ENCODE peak calls at places on chromosomes 2 and 18, in eight cellular contexts. F is aorta; Y is CD8-positive, alpha-beta memory T cell; O is prostate gland; I is cardiac muscle cell; G is upper lobe of right lung; T is sigmoid colon; W is left lung. D is an unnamed sample. For H3K9me3 and H3K27me3, the result is how much of the 10 kb centered on the place peaks cover.

GRCh38 chr2:10781746-10782145 is 30.8 kb downstream of the PDIA6 start:
- DNase-seq in F (no peak), Y (no peak), O (no peak), I (no peak), G (no peak), T (no peak), W (no peak), D (no peak)

GRCh38 chr2:225471492-225471891 is 72.0 kb downstream of the NYAP2 start:
- DNase-seq in F (no peak), Y (no peak), O (no peak), I (no peak), G (no peak), T (no peak), W (no peak), D (no peak)

GRCh38 chr18:23752796-23753195 is 63.5 kb downstream of the LAMA3 start:
- DNase-seq in F (no peak), Y (no peak), O (no peak), I (peak), G (no peak), T (no peak), W (no peak), D (peak)

GRCh38 chr2:134181219-134181618 is 72.7 kb upstream of the MGAT5 start:
- DNase-seq in F (no peak), Y (peak), O (no peak), I (no peak), G (no peak), T (no peak), W (no peak), D (no peak)

GRCh38 chr2:185934232-185934631 is 195.6 kb downstream of the FSIP2 start:
- DNase-seq in F (no peak), Y (no peak), O (no peak), I (no peak), G (no peak), T (no peak), W (no peak), D (no peak)

GRCh38 chr2:229714080-229714735 is at the start of gene DNER:
- DNase-seq in F (no peak), Y (no peak), O (peak), I (no peak), G (no peak), T (no peak), W (no peak), D (peak)

GRCh38 chr2:215002500-215002899 is 135.9 kb downstream of the ABCA12 start:
- DNase-seq in F (no peak), Y (no peak), O (no peak), I (peak), G (no peak), T (no peak), W (no peak), D (peak)

GRCh38 chr2:57180042-57180567 is 866.5 kb upstream of the VRK2 start:
- DNase-seq in F (no peak), Y (no peak), O (no peak), I (peak), G (no peak), T (no peak), W (no peak), D (no peak)

GRCh38 chr18:55012041-55012440 is 52.8 kb upstream of the CCDC68 start:
- DNase-seq in F (no peak), Y (no peak), O (no peak), I (no peak), G (no peak), T (no peak), W (no peak), D (no peak)

GRCh38 chr2:109164739-109165221 is 35.8 kb downstream of the SH3RF3 start:
- DNase-seq in F (peak), Y (no peak), O (no peak), I (peak), G (no peak), T (peak), W (no peak), D (peak)

GRCh38 chr18:49020129-49020528 is 69.4 kb upstream of the SMAD7 start:
- DNase-seq in F (no peak), Y (no peak), O (no peak), I (no peak), G (peak), T (no peak), W (peak), D (no peak)

GRCh38 chr2:21318263-21318662 is 194.5 kb downstream of the TDRD15 start:
- DNase-seq in F (no peak), Y (no peak), O (no peak), I (no peak), G (no peak), T (no peak), W (no peak), D (no peak)

GRCh38 chr2:135984199-135985017 is 1.0 kb downstream of the DARS1 start:
- DNase-seq in F (no peak), Y (no peak), O (no peak), I (no peak), G (no peak), T (no peak), W (no peak), D (no peak)

GRCh38 chr2:202847693-202848524 is 23.7 kb downstream of the ICA1L start:
- DNase-seq in F (no peak), Y (no peak), O (no peak), I (no peak), G (no peak), T (no peak), W (no peak), D (no peak)

GRCh38 chr2:85707304-85707703 is 13.1 kb downstream of the GNLY start:
- DNase-seq in F (no peak), Y (peak), O (peak), I (peak), G (no peak), T (peak), W (no peak), D (peak)

GRCh38 chr2:117785740-117786139 is 28.8 kb upstream of the DDX18 start:
- DNase-seq in F (no peak), Y (no peak), O (peak), I (peak), G (no peak), T (no peak), W (no peak), D (peak)

GRCh38 chr2:102927854-102928267 is 166.0 kb downstream of the TMEM182 start:
- DNase-seq in F (no peak), Y (no peak), O (no peak), I (no peak), G (no peak), T (peak), W (no peak), D (no peak)

GRCh38 chr2:222582931-222583330 is 73.0 kb downstream of the FARSB start:
- DNase-seq in F (no peak), Y (no peak), O (no peak), I (no peak), G (no peak), T (no peak), W (no peak), D (no peak)

GRCh38 chr18:12283256-12283655 is 24.8 kb upstream of the TUBB6 start:
- DNase-seq in F (no peak), Y (no peak), O (no peak), I (peak), G (no peak), T (no peak), W (no peak), D (no peak)

GRCh38 chr2:98298685-98299180 is 47.5 kb upstream of the CNGA3 start:
- DNase-seq in F (no peak), Y (no peak), O (no peak), I (no peak), G (no peak), T (no peak), W (no peak), D (no peak)

GRCh38 chr2:144357623-144358400 is 162.1 kb downstream of the ZEB2 start:
- DNase-seq in F (no peak), Y (no peak), O (no peak), I (peak), G (no peak), T (no peak), W (no peak), D (peak)

GRCh38 chr2:206764673-206765241 is 371 bp downstream of the MDH1B start:
- DNase-seq in F (no peak), Y (no peak), O (no peak), I (no peak), G (no peak), T (no peak), W (no peak), D (peak)

GRCh38 chr18:48608581-48608980 is 69.8 kb downstream of the CTIF start:
- DNase-seq in F (no peak), Y (no peak), O (no peak), I (no peak), G (no peak), T (no peak), W (no peak), D (no peak)

GRCh38 chr2:237892478-237892877 is 33.1 kb downstream of the RAMP1 start:
- DNase-seq in F (peak), Y (no peak), O (no peak), I (peak), G (no peak), T (peak), W (no peak), D (no peak)

GRCh38 chr2:10079931-10080535 is at the start of gene CYS1:
- DNase-seq in F (peak), Y (no peak), O (no peak), I (peak), G (no peak), T (no peak), W (no peak), D (peak)

GRCh38 chr18:63004466-63005089 is 289.2 kb downstream of the PHLPP1 start:
- DNase-seq in F (no peak), Y (no peak), O (no peak), I (no peak), G (no peak), T (no peak), W (no peak), D (no peak)

GRCh38 chr2:44169155-44169898 is 652 bp downstream of the PPM1B start:
- DNase-seq in F (no peak), Y (peak), O (peak), I (peak), G (peak), T (peak), W (peak), D (peak)

GRCh38 chr18:26103579-26103978 is 13.2 kb upstream of the SS18 start:
- DNase-seq in F (no peak), Y (no peak), O (no peak), I (no peak), G (peak), T (no peak), W (no peak), D (no peak)

GRCh38 chr2:189901664-189902063 is 117.4 kb downstream of the PMS1 start:
- DNase-seq in F (no peak), Y (no peak), O (no peak), I (no peak), G (no peak), T (no peak), W (no peak), D (no peak)

GRCh38 chr2:218255441-218255840 is 5.4 kb upstream of the GPBAR1 start:
- DNase-seq in F (no peak), Y (no peak), O (no peak), I (peak), G (no peak), T (peak), W (no peak), D (no peak)

GRCh38 chr2:135494503-135494902 is 36.5 kb downstream of the ZRANB3 start:
- DNase-seq in F (no peak), Y (no peak), O (no peak), I (peak), G (no peak), T (no peak), W (no peak), D (no peak)

GRCh38 chr18:48227206-48227605 is 182.0 kb downstream of the ZBTB7C start:
- DNase-seq in F (no peak), Y (no peak), O (no peak), I (no peak), G (no peak), T (no peak), W (no peak), D (no peak)

GRCh38 chr2:120441744-120442471 is 96.0 kb downstream of the INHBB start:
- DNase-seq in F (peak), Y (no peak), O (peak), I (peak), G (peak), T (peak), W (peak), D (no peak)
- H3K4me3 ChIP-seq in F (peak), Y (no peak), O (peak), I (peak), G (peak), T (peak), W (peak), D (no peak)

DNA sequence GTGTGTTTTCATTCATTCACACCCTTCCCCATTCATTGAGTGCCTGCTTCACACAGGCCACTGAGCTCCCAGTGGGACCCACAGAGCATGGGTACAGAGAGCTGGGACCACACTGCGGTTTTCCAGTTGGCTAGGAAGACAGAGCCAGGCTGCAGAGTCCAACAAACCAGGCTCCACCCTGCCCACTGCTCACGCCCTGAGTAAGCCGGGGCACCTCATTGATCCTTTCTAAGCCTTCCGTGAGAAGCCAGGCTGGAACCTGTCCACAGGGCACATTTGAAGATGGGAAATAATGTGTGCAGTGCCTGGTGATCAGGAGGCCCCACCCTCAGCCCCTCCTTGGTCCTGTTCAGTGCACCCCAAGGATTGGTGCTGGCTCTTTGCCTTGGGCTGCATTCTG is 13.5 kb downstream of the KCNIP3 start:
- DNase-seq in F (no peak), Y (no peak), O (no peak), I (no peak), G (no peak), T (no peak), W (no peak), D (peak)
- H3K9me3 ChIP-seq in F (under half), Y (under half), O (under half), I (under half), G (under half), T (under half), W (under half), D (under half)

GRCh38 chr2:70886541-70886987 is 49.1 kb upstream of the ATP6V1B1 start:
- DNase-seq in F (no peak), Y (no peak), O (no peak), I (no peak), G (peak), T (no peak), W (no peak), D (no peak)
- H3K27me3 ChIP-seq in F (under half), Y (half or more), O (half or more), I (half or more), G (half or more), T (half or more), W (half or more), D (under half)

GRCh38 chr2:35989040-35989439 is 366.5 kb upstream of the CRIM1 start:
- DNase-seq in F (no peak), Y (no peak), O (no peak), I (no peak), G (no peak), T (no peak), W (no peak), D (no peak)
- H3K4me3 ChIP-seq in F (no peak), Y (no peak), O (no peak), I (no peak), G (no peak), T (no peak), W (no peak), D (no peak)

DNA sequence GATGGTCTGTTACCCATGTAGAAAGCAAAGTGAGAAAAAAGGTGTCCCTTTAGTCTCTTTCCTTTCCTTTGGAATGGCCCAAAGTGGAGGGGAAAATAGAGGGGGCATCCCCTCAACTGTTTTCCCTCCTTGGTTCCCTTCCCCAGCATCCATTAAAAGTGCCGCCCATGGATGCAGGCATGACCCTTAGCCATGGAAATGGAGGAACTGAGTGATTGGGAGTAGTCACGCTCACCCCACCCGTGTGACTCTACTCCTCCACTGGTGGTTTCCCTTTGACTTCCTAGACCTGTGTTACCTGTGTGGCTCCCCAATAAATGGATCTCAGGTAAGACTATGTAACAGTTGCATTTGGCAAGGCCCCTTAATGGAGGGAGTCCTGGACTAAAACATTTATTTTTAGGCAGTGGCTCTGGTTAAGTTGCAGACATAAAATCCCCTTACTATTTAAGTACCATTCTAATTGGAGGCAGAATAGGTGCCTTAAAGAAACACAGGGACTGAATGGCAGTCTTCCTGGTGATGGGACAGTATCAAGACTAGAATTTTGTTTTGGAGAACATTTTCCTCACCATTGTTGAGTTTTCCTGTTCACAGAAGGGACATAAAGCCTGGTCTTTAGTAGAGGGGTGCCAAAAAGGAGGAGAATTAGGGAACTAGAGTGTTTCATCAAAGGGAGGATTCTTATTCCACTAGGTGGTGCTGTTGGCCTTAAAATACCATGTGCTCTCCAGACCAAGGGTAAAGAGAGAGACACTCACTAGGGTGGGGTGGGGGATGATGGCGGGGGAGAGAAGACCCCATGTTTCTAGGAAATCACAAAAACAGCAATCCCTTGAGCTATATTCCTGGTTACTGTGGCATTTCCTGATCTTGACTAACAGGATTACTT is 25.7 kb upstream of the PLA2R1 start:
- DNase-seq in F (no peak), Y (no peak), O (no peak), I (peak), G (no peak), T (no peak), W (no peak), D (peak)
- H3K9me3 ChIP-seq in F (under half), Y (under half), O (under half), I (under half), G (under half), T (under half), W (half or more), D (under half)

GRCh38 chr18:31041346-31042067 is 1.0 kb downstream of the DSC3 start:
- DNase-seq in F (peak), Y (no peak), O (peak), I (peak), G (peak), T (no peak), W (no peak), D (no peak)

GRCh38 chr18:31040982-31041345 is 1.6 kb downstream of the DSC3 start:
- DNase-seq in F (no peak), Y (no peak), O (peak), I (peak), G (no peak), T (no peak), W (no peak), D (no peak)

GRCh38 chr18:31042391-31043181 is at the start of gene DSC3:
- DNase-seq in F (peak), Y (no peak), O (peak), I (peak), G (peak), T (no peak), W (peak), D (no peak)

GRCh38 chr18:31042068-31042390 is 513 bp downstream of the DSC3 start:
- DNase-seq in F (no peak), Y (no peak), O (peak), I (no peak), G (no peak), T (no peak), W (no peak), D (no peak)

GRCh38 chr18:31039426-31039825 is 3.1 kb downstream of the DSC3 start:
- DNase-seq in F (no peak), Y (no peak), O (no peak), I (peak), G (no peak), T (no peak), W (no peak), D (no peak)
- H3K27me3 ChIP-seq in F (under half), Y (under half), O (under half), I (half or more), G (half or more), T (under half), W (half or more), D (under half)

GRCh38 chr2:106161938-106162814 is 31.9 kb downstream of the UXS1 start:
- DNase-seq in F (no peak), Y (no peak), O (no peak), I (peak), G (peak), T (no peak), W (peak), D (no peak)

GRCh38 chr2:106158871-106159270 is 35.2 kb downstream of the UXS1 start:
- DNase-seq in F (no peak), Y (peak), O (no peak), I (no peak), G (no peak), T (no peak), W (no peak), D (no peak)

GRCh38 chr2:106160786-106161261 is 33.3 kb downstream of the UXS1 start:
- DNase-seq in F (no peak), Y (peak), O (no peak), I (no peak), G (no peak), T (no peak), W (no peak), D (no peak)

GRCh38 chr2:106158131-106158530 is 36.0 kb downstream of the UXS1 start:
- DNase-seq in F (no peak), Y (no peak), O (no peak), I (no peak), G (no peak), T (no peak), W (no peak), D (no peak)

DNA sequence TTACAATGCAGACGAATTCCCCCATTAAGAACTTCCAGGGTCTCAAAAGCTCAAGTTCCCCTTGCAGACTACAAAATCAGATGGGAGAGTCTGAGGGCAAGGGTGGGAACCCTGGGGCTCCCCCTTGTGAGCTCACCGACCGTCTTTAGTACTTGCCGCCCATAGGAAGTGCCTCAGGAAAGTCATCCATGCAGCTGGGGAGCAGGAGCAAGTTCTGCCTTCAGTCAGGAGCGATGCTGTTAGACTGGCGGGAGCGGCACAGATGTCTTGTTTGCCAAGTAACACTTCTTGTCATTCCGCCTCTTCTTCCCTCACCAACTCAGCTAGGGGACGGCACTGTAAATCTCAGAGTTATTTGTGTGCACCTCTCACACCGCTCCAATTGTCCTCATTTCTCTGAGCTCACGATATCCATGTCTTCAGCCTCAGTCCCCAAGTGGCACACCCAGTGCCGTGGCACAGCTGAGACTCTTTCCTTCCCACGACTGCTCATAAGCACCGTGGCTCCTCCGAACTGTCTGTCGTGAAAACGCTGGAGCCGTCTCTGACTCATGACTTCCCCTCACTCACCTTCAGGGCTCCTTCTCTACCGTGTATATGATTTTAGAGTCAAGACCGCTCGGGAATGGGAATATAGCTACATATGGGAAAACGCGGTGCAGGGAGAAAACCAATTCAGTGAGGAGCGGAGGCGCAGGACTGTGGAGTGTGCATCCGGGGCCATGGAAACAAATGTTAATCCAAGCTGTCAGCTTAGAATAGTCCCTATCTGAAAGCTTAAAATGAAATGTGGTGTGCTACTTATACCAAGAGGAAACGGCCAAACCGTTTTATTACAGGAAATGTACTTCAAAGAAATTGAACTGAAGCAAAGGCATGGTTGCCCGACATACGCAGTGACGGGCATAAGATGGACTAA is 34.0 kb downstream of the UXS1 start:
- DNase-seq in F (no peak), Y (peak), O (no peak), I (no peak), G (no peak), T (no peak), W (no peak), D (no peak)
- H3K4me3 ChIP-seq in F (no peak), Y (peak), O (no peak), I (no peak), G (peak), T (peak), W (peak), D (no peak)

D was measured in MG63.